ENCODE peak calls at places on chromosomes 1 and 21, in ten cellular contexts. C is non-pigmented ciliary epithelial cell; G is iPS-NIHi11; D is NCI-H774; Y is hippocampal formation; I is ELF-1; W is ovary; B is KBM-7; O is activated T-helper 1 cell treated with anti-CD3 and anti-CD28 coated beads, Interleukin-12 subunit alpha, Interleukin-12 subunit beta, Interleukin-2, Interleukin-4 antibody, amounts not matched to agents 30 ng/mL and 10 ng/mL and 1 ng/mL, durations not matched to agents 14 hours and 24 hours and 36 hours; H is neural crest cell. Z is an unnamed sample.

GRCh38 chr1:157000686-157001085 is 44.9 kb downstream of the ARHGEF11 start:
- DNase-seq in I (peak; percentile 34), G (no peak), H (no peak), C (no peak), D (no peak), O (no peak), W (no peak), B (no peak), Y (no peak), Z (peak; percentile 6)

GRCh38 chr1:63322248-63322943 is at the start of gene FOXD3:
- DNase-seq in H (peak; percentile 79), B (peak; percentile 28), D (peak; percentile 65), C (no peak), G (peak; percentile 64), Y (no peak), W (peak; percentile 16), O (no peak), I (peak; percentile 85), Z (peak; percentile 46)

GRCh38 chr21:43752758-43753438 is 23.2 kb downstream of the CSTB start:
- DNase-seq in W (no peak), H (no peak), B (no peak), D (no peak), O (no peak), I (no peak), G (no peak), Y (no peak), C (no peak), Z (no peak)

GRCh38 chr1:163346326-163346870 is 24.6 kb downstream of the NUF2 start:
- DNase-seq in H (no peak), W (no peak), C (no peak), O (no peak), B (no peak), G (no peak), Y (no peak), I (no peak), D (no peak), Z (peak; percentile 4)

GRCh38 chr21:31444061-31444460 is 100.0 kb upstream of the TIAM1 start:
- DNase-seq in Y (no peak), I (no peak), B (no peak), G (no peak), O (no peak), W (no peak), C (no peak), H (no peak), D (no peak), Z (no peak)

GRCh38 chr1:226482975-226483660 is 65.4 kb upstream of the STUM start:
- DNase-seq in B (peak; percentile 24), C (no peak), G (no peak), I (no peak), H (no peak), W (no peak), O (no peak), D (no peak), Y (no peak), Z (no peak)

GRCh38 chr1:212699839-212700596 is at the start of gene BATF3:
- DNase-seq in I (no peak), Y (no peak), D (no peak), G (no peak), O (peak; percentile 37), C (no peak), H (peak; percentile 12), B (no peak), W (peak; percentile 22), Z (no peak)

GRCh38 chr21:44006017-44006624 is 6.0 kb upstream of the TRAPPC10 start:
- DNase-seq in W (no peak), H (no peak), O (no peak), B (no peak), C (peak; percentile 90), D (no peak), Y (no peak), G (no peak), I (peak; percentile 69), Z (peak; percentile 56)

GRCh38 chr1:30048905-30049304 is 674.5 kb downstream of the MATN1 start:
- DNase-seq in D (no peak), I (no peak), G (no peak), H (no peak), B (no peak), Y (no peak), W (no peak), C (no peak), O (no peak), Z (no peak)

GRCh38 chr1:43597028-43597427 is 52.9 kb upstream of the KDM4A start:
- DNase-seq in H (no peak), O (no peak), I (no peak), Y (no peak), C (no peak), D (no peak), B (no peak), W (no peak), G (no peak), Z (no peak)

GRCh38 chr21:31531967-31532366 is 127.5 kb upstream of the SOD1 start:
- DNase-seq in O (no peak), Y (no peak), D (peak; percentile 16), W (no peak), C (no peak), G (no peak), B (no peak), H (no peak), I (no peak), Z (no peak)

GRCh38 chr1:231872461-231872910 is 245.9 kb downstream of the DISC1 start:
- DNase-seq in G (no peak), D (no peak), B (no peak), O (no peak), H (no peak), C (no peak), Y (no peak), W (no peak), I (no peak), Z (peak; percentile 20)

GRCh38 chr1:10755977-10756521 is 40.4 kb downstream of the CASZ1 start:
- DNase-seq in D (no peak), O (peak; percentile 27), I (peak; percentile 30), W (peak; percentile 39), B (peak; percentile 56), G (peak; percentile 76), H (no peak), Y (no peak), C (no peak), Z (peak; percentile 11)

GRCh38 chr1:204723131-204723787 is 37.7 kb upstream of the LRRN2 start:
- DNase-seq in W (no peak), O (no peak), C (no peak), Y (peak; percentile 38), B (no peak), G (no peak), D (peak; percentile 93), I (no peak), H (no peak), Z (no peak)

GRCh38 chr1:1164701-1165451 is 8.8 kb upstream of the TTLL10 start:
- DNase-seq in D (no peak), Y (no peak), H (no peak), W (no peak), B (no peak), O (no peak), G (no peak), I (peak; percentile 71), C (no peak), Z (no peak)

GRCh38 chr1:167524651-167525050 is 6.3 kb upstream of the CD247 start:
- DNase-seq in Y (peak; percentile 58), W (no peak), I (no peak), O (no peak), D (peak; percentile 4), C (no peak), G (no peak), H (no peak), B (no peak), Z (no peak)

GRCh38 chr1:33255347-33256311 is 663 bp upstream of the ZNF362 start:
- DNase-seq in H (peak; percentile 41), G (peak; percentile 91), W (peak; percentile 45), D (peak; percentile 93), I (peak; percentile 86), Y (peak; percentile 39), B (peak; percentile 78), O (peak; percentile 16), C (peak; percentile 19), Z (peak; percentile 28)

GRCh38 chr1:1858382-1859086 is 32.4 kb downstream of the GNB1 start:
- DNase-seq in D (peak; percentile 6), H (peak; percentile 16), O (no peak), C (peak; percentile 54), B (peak; percentile 34), G (peak; percentile 69), I (peak; percentile 80), W (peak; percentile 60), Y (no peak), Z (peak; percentile 98)

GRCh38 chr1:24393892-24394291 is 19.7 kb downstream of the STPG1 start:
- DNase-seq in D (no peak), C (no peak), B (no peak), Y (no peak), I (no peak), W (no peak), G (no peak), H (no peak), O (no peak), Z (peak; percentile 59)

GRCh38 chr1:7454895-7455784 is 316.0 kb upstream of the VAMP3 start:
- DNase-seq in I (no peak), B (no peak), D (no peak), H (no peak), O (no peak), W (peak; percentile 54), Y (no peak), C (no peak), G (no peak), Z (no peak)

GRCh38 chr1:207999274-207999915 is 88.5 kb upstream of the CD34 start:
- DNase-seq in H (no peak), B (no peak), C (no peak), D (no peak), W (no peak), Y (no peak), O (no peak), G (no peak), I (no peak), Z (no peak)

GRCh38 chr1:81654147-81654546 is 146.6 kb upstream of the ADGRL2 start:
- DNase-seq in W (no peak), H (no peak), B (no peak), Y (no peak), I (no peak), G (no peak), C (no peak), D (no peak), O (no peak), Z (no peak)

GRCh38 chr21:35811115-35811806 is 249.1 kb downstream of the SETD4 start:
- DNase-seq in Y (no peak), C (no peak), I (peak; percentile 14), W (no peak), D (no peak), H (no peak), G (peak; percentile 40), B (no peak), O (no peak), Z (no peak)

GRCh38 chr1:72326494-72326893 is 44.2 kb upstream of the NEGR1 start:
- DNase-seq in I (no peak), O (no peak), W (no peak), B (no peak), H (no peak), Y (no peak), C (no peak), D (no peak), G (no peak), Z (no peak)

GRCh38 chr1:49111931-49112330 is 335.2 kb upstream of the BEND5 start:
- DNase-seq in G (no peak), O (no peak), I (no peak), B (no peak), W (no peak), C (no peak), Y (no peak), D (no peak), H (no peak), Z (no peak)

GRCh38 chr1:224696891-224697765 is 81.0 kb downstream of the CNIH3 start:
- DNase-seq in I (no peak), D (no peak), H (no peak), Y (no peak), C (peak; percentile 37), W (no peak), G (no peak), O (no peak), B (no peak), Z (no peak)

GRCh38 chr1:226708342-226708780 is 30.7 kb downstream of the ITPKB start:
- DNase-seq in Y (no peak), H (no peak), O (no peak), C (peak; percentile 58), G (no peak), B (no peak), I (no peak), W (no peak), D (no peak), Z (no peak)

GRCh38 chr1:92585831-92586230 is 99.1 kb upstream of the GFI1 start:
- DNase-seq in C (no peak), Y (no peak), I (no peak), G (no peak), D (no peak), B (no peak), H (no peak), O (no peak), W (no peak), Z (no peak)

Z was measured in endothelial cell of umbilical vein.